ENCODE peak calls at places on chromosomes 16 and 17, in six cellular contexts. P is CD8-positive, alpha-beta T cell; F is progenitor cell of endocrine pancreas; E is fibroblast of pulmonary artery; C is heart left ventricle; J is AG04449. L is an unnamed sample.

GRCh38 chr17:59620518-59621259 is 994 bp downstream of the CLTC start:
- DNase-seq in P (peak; percentile 40), F (no peak), E (peak; percentile 39), C (peak; percentile 57), J (no peak), L (peak; percentile 12)

GRCh38 chr17:5788266-5788900 is 204.1 kb upstream of the NLRP1 start:
- DNase-seq in P (no peak), F (no peak), E (no peak), C (no peak), J (no peak), L (no peak)

GRCh38 chr16:83606486-83607030 is 201.2 kb upstream of the HSBP1 start:
- DNase-seq in P (no peak), F (no peak), E (no peak), C (no peak), J (no peak), L (no peak)

GRCh38 chr16:50368410-50369132 is at the start of gene BRD7:
- DNase-seq in P (peak; percentile 73), F (peak; percentile 67), E (peak; percentile 50), C (peak; percentile 85), J (no peak), L (peak; percentile 72)

GRCh38 chr17:63701477-63702222 is 1.7 kb upstream of the LIMD2 start:
- DNase-seq in P (peak; percentile 79), F (no peak), E (no peak), C (peak; percentile 79), J (no peak), L (no peak)

GRCh38 chr17:29179232-29180036 is 764 bp downstream of the MYO18A start:
- DNase-seq in P (no peak), F (peak; percentile 57), E (no peak), C (peak; percentile 74), J (no peak), L (peak; percentile 25)

GRCh38 chr17:64507418-64507766 is 615 bp downstream of the CEP95 start:
- DNase-seq in P (peak; percentile 21), F (no peak), E (peak; percentile 81), C (no peak), J (no peak), L (no peak)

GRCh38 chr17:10053976-10054551 is 144.3 kb downstream of the GAS7 start:
- DNase-seq in P (no peak), F (no peak), E (no peak), C (no peak), J (no peak), L (no peak)

GRCh38 chr16:69133555-69133954 is 1.1 kb downstream of the UTP4 start:
- DNase-seq in P (no peak), F (no peak), E (no peak), C (no peak), J (no peak), L (no peak)

GRCh38 chr17:72122002-72122310 is 1.1 kb downstream of the SOX9 start:
- DNase-seq in P (no peak), F (no peak), E (peak; percentile 50), C (no peak), J (no peak), L (no peak)

GRCh38 chr17:76414334-76415295 is 30.2 kb downstream of the SPHK1 start:
- DNase-seq in P (no peak), F (no peak), E (peak; percentile 65), C (peak; percentile 91), J (no peak), L (no peak)

GRCh38 chr17:43974541-43975315 is 21.0 kb upstream of the PYY start:
- DNase-seq in P (no peak), F (no peak), E (no peak), C (no peak), J (no peak), L (no peak)

GRCh38 chr16:13270602-13271001 is 369.2 kb downstream of the SHISA9 start:
- DNase-seq in P (no peak), F (no peak), E (no peak), C (no peak), J (no peak), L (no peak)

GRCh38 chr17:67068999-67069398 is 24.6 kb downstream of the CACNG1 start:
- DNase-seq in P (no peak), F (no peak), E (no peak), C (no peak), J (no peak), L (no peak)

GRCh38 chr16:87350681-87351319 is 32.8 kb downstream of the FBXO31 start:
- DNase-seq in P (no peak), F (no peak), E (peak; percentile 18), C (no peak), J (no peak), L (no peak)

GRCh38 chr17:22310717-22311686 is 618.7 kb downstream of the KCNJ18 start:
- DNase-seq in P (no peak), F (no peak), E (no peak), C (no peak), J (no peak), L (no peak)

GRCh38 chr16:85715169-85716015 is 26.6 kb upstream of the GINS2 start:
- DNase-seq in P (no peak), F (no peak), E (peak; percentile 40), C (no peak), J (no peak), L (no peak)

GRCh38 chr16:50809561-50809960 is 67.7 kb downstream of the CYLD start:
- DNase-seq in P (no peak), F (no peak), E (no peak), C (no peak), J (no peak), L (no peak)

GRCh38 chr17:43690624-43691316 is 29.0 kb upstream of the MEOX1 start:
- DNase-seq in P (no peak), F (no peak), E (no peak), C (no peak), J (no peak), L (no peak)

GRCh38 chr17:68305132-68305531 is 13.8 kb downstream of the ARSG start:
- DNase-seq in P (no peak), F (no peak), E (peak; percentile 42), C (no peak), J (no peak), L (no peak)

GRCh38 chr16:81469183-81469677 is 24.6 kb downstream of the CMIP start:
- DNase-seq in P (no peak), F (no peak), E (no peak), C (no peak), J (no peak), L (no peak)

GRCh38 chr16:10558746-10559641 is 21.4 kb downstream of the EMP2 start:
- DNase-seq in P (no peak), F (no peak), E (peak; percentile 43), C (peak; percentile 87), J (no peak), L (no peak)

GRCh38 chr17:13024526-13025263 is 6.9 kb upstream of the ELAC2 start:
- DNase-seq in P (peak; percentile 63), F (peak; percentile 69), E (peak; percentile 67), C (peak; percentile 79), J (no peak), L (peak; percentile 85)

GRCh38 chr16:21689107-21689506 is 25.3 kb downstream of the OTOA start:
- DNase-seq in P (no peak), F (no peak), E (no peak), C (no peak), J (no peak), L (no peak)

DNA sequence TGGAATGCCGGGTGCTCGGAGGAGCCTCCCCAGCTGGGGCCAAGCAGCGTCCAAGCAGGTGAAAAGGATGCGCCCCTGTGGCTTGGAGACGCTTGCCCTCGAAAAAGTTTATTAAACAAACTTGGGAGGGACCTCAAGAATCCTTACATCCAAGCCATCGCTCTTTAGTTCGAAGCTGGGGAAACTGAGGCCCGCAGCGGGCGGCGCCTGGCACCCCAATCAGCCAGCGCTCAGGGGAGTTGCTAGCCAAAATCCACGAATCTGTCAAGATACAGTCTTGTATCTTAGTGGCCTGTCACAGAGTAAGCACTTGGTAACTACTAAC is 553 bp upstream of the B9D1 start:
- DNase-seq in P (no peak), F (no peak), E (no peak), C (no peak), J (no peak), L (no peak)
- TF ChIP-seq CTCF in P (peak; percentile 33), F (no peak), E (no peak), C (no peak), J (no peak), L (no peak)

DNA sequence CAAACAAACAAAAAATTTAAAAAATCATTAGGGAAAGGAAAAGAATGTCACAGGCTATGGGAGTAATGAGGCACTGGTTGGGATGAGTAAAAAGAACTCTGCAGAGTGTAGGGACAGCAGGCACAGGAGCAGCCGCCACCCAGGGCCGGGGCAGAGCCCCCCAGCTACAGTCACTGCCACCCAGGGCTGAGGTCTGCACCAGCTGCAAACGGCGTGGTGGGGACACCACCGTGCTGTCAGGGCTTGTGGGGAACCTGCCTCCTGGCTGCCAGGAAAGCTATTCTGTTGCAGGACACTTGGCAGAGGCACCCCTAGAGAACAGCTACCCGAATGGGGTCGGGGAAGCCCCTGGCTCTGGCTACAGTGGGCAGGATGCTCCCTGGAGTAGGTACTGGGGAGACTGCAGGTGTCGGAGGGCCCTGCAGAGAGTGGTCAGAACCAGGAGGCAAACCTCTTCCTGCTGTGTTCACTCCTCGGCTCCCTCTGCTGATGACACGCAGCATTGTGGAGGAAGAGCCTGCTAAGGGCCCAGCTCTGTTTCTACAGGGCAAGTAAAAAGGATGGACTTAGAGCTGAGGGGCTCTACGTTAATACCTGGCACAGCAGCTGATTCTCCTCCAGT is 32.3 kb upstream of the CAPN15 start:
- DNase-seq in P (no peak), F (no peak), E (peak; percentile 66), C (no peak), J (no peak), L (no peak)
- TF ChIP-seq CTCF in P (no peak), F (peak; percentile 40), E (peak; percentile 63), C (peak; percentile 31), J (peak; percentile 41), L (peak; percentile 54)

GRCh38 chr17:74055508-74056160 is 147.8 kb upstream of the RPL38 start:
- DNase-seq in P (no peak), F (no peak), E (no peak), C (no peak), J (no peak), L (no peak)

GRCh38 chr17:74054249-74054648 is 149.2 kb upstream of the RPL38 start:
- DNase-seq in P (no peak), F (no peak), E (no peak), C (no peak), J (no peak), L (no peak)

GRCh38 chr17:74049167-74049797 is 154.2 kb upstream of the RPL38 start:
- DNase-seq in P (no peak), F (no peak), E (no peak), C (no peak), J (no peak), L (no peak)

GRCh38 chr17:74051348-74051747 is 152.1 kb upstream of the RPL38 start:
- DNase-seq in P (no peak), F (no peak), E (no peak), C (no peak), J (no peak), L (no peak)

GRCh38 chr17:74052993-74053744 is 150.3 kb upstream of the RPL38 start:
- DNase-seq in P (no peak), F (no peak), E (no peak), C (no peak), J (no peak), L (no peak)
- TF ChIP-seq CTCF in P (no peak), F (no peak), E (no peak), C (no peak), J (no peak), L (no peak)

GRCh38 chr16:48271728-48272127 is 24.4 kb upstream of the ABCC11 start:
- DNase-seq in P (no peak), F (no peak), E (peak; percentile 33), C (no peak), J (peak; percentile 12), L (no peak)
- TF ChIP-seq CTCF in P (no peak), F (peak; percentile 26), E (peak; percentile 18), C (no peak), J (no peak), L (peak; percentile 30)